ENCODE peak calls at places on chromosomes 13 and 19, in four cellular contexts. N, T, W and I are unnamed samples.

GRCh38 chr19:38713227-38713649 is 31.0 kb downstream of the CAPN12 start:
- DNase-seq in T (no peak), W (no peak), N (no peak), I (no peak)

GRCh38 chr19:5171711-5172110 is 168.9 kb downstream of the PTPRS start:
- DNase-seq in N (no peak), W (no peak), T (peak), I (peak)

GRCh38 chr19:28605501-28606268 is 607.3 kb downstream of the UQCRFS1 start:
- DNase-seq in T (no peak), W (no peak), N (no peak), I (no peak)

GRCh38 chr13:80235559-80236296 is 105.2 kb downstream of the SPRY2 start:
- DNase-seq in W (no peak), T (no peak), N (no peak), I (peak)

GRCh38 chr19:15317392-15318011 is 14.8 kb downstream of the BRD4 start:
- DNase-seq in N (no peak), T (peak), W (no peak), I (no peak)

GRCh38 chr13:46896346-46897138 is at the start of gene HTR2A:
- DNase-seq in T (no peak), N (no peak), W (no peak), I (no peak)

GRCh38 chr13:26482451-26483197 is 74.9 kb upstream of the WASF3 start:
- DNase-seq in N (peak), T (peak), W (peak), I (peak)

GRCh38 chr13:111503905-111504695 is 183.7 kb downstream of the TEX29 start:
- DNase-seq in T (no peak), N (no peak), W (no peak), I (no peak)

GRCh38 chr19:3668331-3669133 is 31.7 kb downstream of the PIP5K1C start:
- DNase-seq in N (no peak), T (peak), W (no peak), I (no peak)

GRCh38 chr13:30408319-30409101 is 13.8 kb upstream of the UBE2L5 start:
- DNase-seq in T (peak), W (peak), N (peak), I (peak)

GRCh38 chr19:30564551-30565011 is 192.4 kb downstream of the ZNF536 start:
- DNase-seq in T (no peak), N (no peak), W (no peak), I (no peak)

GRCh38 chr19:33052352-33052972 is 12.2 kb downstream of the RHPN2 start:
- DNase-seq in N (no peak), W (no peak), T (peak), I (no peak)

GRCh38 chr19:15253076-15253475 is 20.8 kb upstream of the EPHX3 start:
- DNase-seq in T (no peak), W (no peak), N (no peak), I (no peak)

GRCh38 chr19:16160943-16161560 is 12.3 kb downstream of the CIB3 start:
- DNase-seq in T (peak), W (no peak), N (peak), I (peak)

GRCh38 chr19:49441210-49441959 is at the start of gene SLC17A7:
- DNase-seq in N (peak), T (no peak), W (no peak), I (peak)
- TF ChIP-seq RNF2 in N (no peak), T (no peak), W (no peak), I (no peak)

GRCh38 chr19:8261881-8262280 is 46.3 kb downstream of the CD320 start:
- DNase-seq in T (no peak), W (no peak), N (no peak), I (no peak)
- TF ChIP-seq RNF2 in T (no peak), W (no peak), N (no peak), I (no peak)

GRCh38 chr19:35044317-35045117 is 3.0 kb downstream of the HPN start:
- DNase-seq in N (peak), W (no peak), T (peak), I (peak)
- TF ChIP-seq RNF2 in N (no peak), W (no peak), T (no peak), I (no peak)

GRCh38 chr19:19319725-19320361 is 466 bp downstream of the SUGP1 start:
- DNase-seq in N (no peak), W (no peak), T (no peak), I (no peak)

GRCh38 chr19:19316082-19316481 is 4.2 kb downstream of the SUGP1 start:
- DNase-seq in T (no peak), W (no peak), N (peak), I (no peak)

GRCh38 chr19:19320362-19321142 is at the start of the genes MAU2 and SUGP1:
- DNase-seq in W (peak), N (peak), T (peak), I (peak)

GRCh38 chr19:19324059-19324755 is 3.6 kb downstream of the MAU2 start:
- DNase-seq in N (no peak), T (no peak), W (no peak), I (no peak)

DNA sequence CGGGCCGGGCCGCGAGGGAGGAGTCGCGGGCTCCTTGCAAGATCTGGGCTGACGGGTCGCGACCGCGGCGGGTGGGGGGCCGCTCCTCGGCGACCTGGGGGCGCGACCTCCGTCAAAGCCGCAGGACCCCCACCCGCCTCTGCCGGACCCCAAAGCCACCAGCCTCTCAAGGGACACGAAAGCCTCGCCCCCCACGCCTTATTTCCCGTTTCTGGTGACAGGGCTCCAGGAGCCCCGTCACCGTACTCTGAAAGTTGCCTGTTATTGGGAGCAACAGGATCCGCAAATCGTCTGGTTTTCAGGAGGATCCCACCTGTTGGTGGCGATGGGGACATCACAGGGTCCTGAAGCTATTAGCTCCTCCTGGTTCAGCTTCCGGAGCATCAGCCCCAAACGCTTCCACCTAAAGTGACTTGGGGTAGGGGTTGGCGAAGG is 531 bp downstream of the MAU2 start:
- DNase-seq in N (peak), W (no peak), T (peak), I (peak)
- TF ChIP-seq RNF2 in N (no peak), W (no peak), T (no peak), I (no peak)

GRCh38 chr13:73496711-73497110 is 437.9 kb downstream of the KLF5 start:
- DNase-seq in W (no peak), T (no peak), N (no peak), I (no peak)
- TF ChIP-seq RNF2 in W (no peak), T (no peak), N (no peak), I (no peak)

GRCh38 chr19:53521373-53522202 is 16.4 kb upstream of the ZNF331 start:
- DNase-seq in W (no peak), N (no peak), T (no peak), I (no peak)

GRCh38 chr19:53531457-53531856 is 6.5 kb upstream of the ZNF331 start:
- DNase-seq in T (peak), N (no peak), W (no peak), I (no peak)

GRCh38 chr19:53520547-53521372 is 17.2 kb upstream of the ZNF331 start:
- DNase-seq in W (peak), N (peak), T (peak), I (peak)

GRCh38 chr19:53530622-53531021 is 7.3 kb upstream of the ZNF331 start:
- DNase-seq in T (no peak), N (no peak), W (no peak), I (no peak)

GRCh38 chr19:53525922-53526321 is 12.0 kb upstream of the ZNF331 start:
- DNase-seq in W (no peak), T (no peak), N (no peak), I (no peak)
- TF ChIP-seq RNF2 in W (no peak), T (no peak), N (no peak), I (no peak)